ENCODE peak calls at places on chromosomes 5 and 9, in seven cellular contexts. L, U, J, Y, X, O and N are unnamed samples.

GRCh38 chr5:159593518-159594073 is 263.3 kb upstream of the IL12B start:
- DNase-seq in U (no peak), J (no peak), Y (no peak), X (no peak), O (no peak), L (no peak), N (no peak)

GRCh38 chr5:54869691-54870090 is 115.7 kb downstream of the ESM1 start:
- DNase-seq in L (no peak), J (no peak), X (no peak), Y (no peak), O (no peak), U (no peak), N (no peak)

GRCh38 chr5:139164020-139164419 is 34.1 kb downstream of the SIL1 start:
- DNase-seq in U (no peak), X (peak), J (no peak), L (no peak), Y (peak), O (no peak), N (no peak)

GRCh38 chr5:152218694-152219093 is 186.4 kb downstream of the NMUR2 start:
- DNase-seq in Y (no peak), O (no peak), X (no peak), U (no peak), L (no peak), J (no peak), N (no peak)

GRCh38 chr9:34332370-34332964 is 3.1 kb downstream of the NUDT2 start:
- DNase-seq in Y (peak), X (no peak), J (no peak), U (no peak), O (no peak), L (no peak), N (peak)

GRCh38 chr5:71573611-71574010 is 13.5 kb upstream of the MCCC2 start:
- DNase-seq in Y (no peak), J (peak), U (no peak), X (no peak), L (no peak), O (no peak), N (no peak)

GRCh38 chr5:93579561-93580386 is 1.2 kb downstream of the NR2F1-AS1 start:
- DNase-seq in X (peak), J (no peak), L (no peak), O (no peak), Y (peak), U (no peak), N (no peak)

GRCh38 chr9:123267481-123268239 is 726 bp downstream of the STRBP start:
- DNase-seq in U (no peak), X (peak), O (no peak), Y (no peak), L (no peak), J (peak), N (no peak)

GRCh38 chr5:151034422-151035379 is 14.3 kb downstream of the GPX3 start:
- DNase-seq in Y (peak), O (no peak), U (no peak), J (no peak), X (no peak), L (no peak), N (no peak)

GRCh38 chr5:11524188-11524587 is 380.1 kb downstream of the CTNND2 start:
- DNase-seq in Y (no peak), X (no peak), O (no peak), U (no peak), L (no peak), J (no peak), N (no peak)

GRCh38 chr5:71601222-71602026 is 14.3 kb downstream of the MCCC2 start:
- DNase-seq in X (peak), O (peak), L (peak), J (peak), U (no peak), Y (peak), N (peak)

GRCh38 chr5:153699035-153699434 is 208.6 kb downstream of the GRIA1 start:
- DNase-seq in U (no peak), X (no peak), O (no peak), J (no peak), L (no peak), Y (no peak), N (no peak)

GRCh38 chr5:59744531-59744992 is 149.0 kb downstream of the PDE4D start:
- DNase-seq in Y (peak), X (no peak), L (no peak), J (no peak), U (no peak), O (no peak), N (no peak)

GRCh38 chr9:135669616-135670285 is 6.6 kb downstream of the LCN9 start:
- DNase-seq in J (no peak), U (no peak), Y (no peak), L (no peak), O (no peak), X (no peak), N (no peak)

GRCh38 chr9:125479846-125480615 is 218.4 kb downstream of the GAPVD1 start:
- DNase-seq in X (no peak), J (no peak), U (no peak), Y (no peak), O (no peak), L (no peak), N (no peak)

GRCh38 chr9:12667892-12668291 is 25.3 kb upstream of the TYRP1 start:
- DNase-seq in L (no peak), X (no peak), U (no peak), Y (no peak), O (no peak), J (no peak), N (no peak)

GRCh38 chr5:138274189-138274853 is at the start of gene GFRA3:
- DNase-seq in Y (peak), J (no peak), U (no peak), L (no peak), X (peak), O (no peak), N (no peak)

GRCh38 chr5:88740604-88741003 is 142.4 kb downstream of the MEF2C start:
- DNase-seq in J (no peak), Y (no peak), U (no peak), L (no peak), X (no peak), O (no peak), N (no peak)

GRCh38 chr9:134680393-134681060 is 38.9 kb downstream of the COL5A1 start:
- DNase-seq in X (no peak), Y (no peak), U (no peak), J (no peak), O (no peak), L (no peak), N (no peak)

GRCh38 chr5:1111727-1112289 is at the start of gene SLC12A7:
- DNase-seq in J (peak), X (peak), Y (no peak), L (no peak), U (no peak), O (no peak), N (no peak)

GRCh38 chr5:126358525-126358924 is 64.7 kb upstream of the GRAMD2B start:
- DNase-seq in Y (peak), J (no peak), U (no peak), O (peak), L (no peak), X (no peak), N (peak)

GRCh38 chr9:14283276-14283675 is 30.7 kb downstream of the NFIB start:
- DNase-seq in U (no peak), L (no peak), X (no peak), Y (no peak), O (no peak), J (no peak), N (no peak)

GRCh38 chr9:76441551-76442322 is 17.2 kb upstream of the GCNT1 start:
- DNase-seq in X (peak), L (no peak), Y (peak), O (no peak), U (no peak), J (no peak), N (peak)

GRCh38 chr5:93717162-93717561 is 24.2 kb downstream of the POU5F2 start:
- DNase-seq in X (no peak), L (no peak), Y (no peak), J (no peak), U (no peak), O (peak), N (no peak)

GRCh38 chr9:88938181-88938580 is 53.1 kb upstream of the S1PR3 start:
- DNase-seq in J (no peak), L (no peak), X (no peak), Y (no peak), U (no peak), O (no peak), N (no peak)

GRCh38 chr9:84266087-84266561 is 74.4 kb downstream of the SLC28A3 start:
- DNase-seq in L (no peak), O (no peak), Y (no peak), J (no peak), U (no peak), X (peak), N (no peak)

GRCh38 chr9:117860849-117861248 is 156.6 kb downstream of the TLR4 start:
- DNase-seq in Y (no peak), J (no peak), X (no peak), U (no peak), O (no peak), L (no peak), N (no peak)

GRCh38 chr9:125969868-125970267 is 222.7 kb downstream of the PBX3 start:
- DNase-seq in O (no peak), L (no peak), U (no peak), J (peak), X (no peak), Y (no peak), N (no peak)

GRCh38 chr5:102988459-102988858 is 131.5 kb downstream of the GIN1 start:
- DNase-seq in U (no peak), L (no peak), O (no peak), J (no peak), X (no peak), Y (no peak), N (no peak)

GRCh38 chr5:119411291-119411934 is 40.9 kb upstream of the HSD17B4 start:
- DNase-seq in L (no peak), Y (peak), X (no peak), J (no peak), O (no peak), U (no peak), N (no peak)

GRCh38 chr9:125752070-125752628 is 5.0 kb downstream of the PBX3 start:
- DNase-seq in O (no peak), U (no peak), L (no peak), Y (no peak), X (no peak), J (no peak), N (no peak)

GRCh38 chr9:22005083-22005699 is 3.9 kb downstream of the CDKN2B start:
- DNase-seq in O (no peak), U (no peak), Y (no peak), L (no peak), J (no peak), X (peak), N (no peak)

GRCh38 chr5:27316283-27316675 is 277.9 kb upstream of the CDH9 start:
- DNase-seq in X (no peak), U (no peak), J (no peak), L (no peak), Y (peak), O (no peak), N (no peak)

GRCh38 chr5:173808079-173808808 is 79.9 kb upstream of the CPEB4 start:
- DNase-seq in U (peak), Y (no peak), L (no peak), O (no peak), X (no peak), J (peak), N (no peak)

GRCh38 chr9:87898151-87898550 is 15.5 kb downstream of the SPATA31E1 start:
- DNase-seq in U (no peak), J (no peak), Y (peak), O (no peak), X (no peak), L (no peak), N (no peak)

GRCh38 chr5:87944553-87945320 is 323.9 kb downstream of the TMEM161B start:
- DNase-seq in X (no peak), Y (no peak), L (no peak), J (no peak), U (no peak), O (no peak), N (no peak)

GRCh38 chr5:41433552-41434181 is 76.7 kb downstream of the PLCXD3 start:
- DNase-seq in L (no peak), Y (peak), X (no peak), O (no peak), J (no peak), U (no peak), N (no peak)

GRCh38 chr9:91785403-91785917 is 164.6 kb downstream of the ROR2 start:
- DNase-seq in X (no peak), Y (no peak), L (no peak), J (no peak), U (no peak), O (no peak), N (no peak)

GRCh38 chr9:131524578-131525315 is 6.3 kb downstream of the UCK1 start:
- DNase-seq in L (no peak), O (no peak), J (no peak), U (no peak), Y (no peak), X (no peak), N (no peak)